ENCODE peak calls at places on chromosomes 11 and 22, in seven cellular contexts. One of them, this sample, is unnamed.
A peak's percentile ranks its signal among the peaks of the same experiment; 100 is the strongest.

GRCh38 chr11:73812234-73812633 is 24.6 kb downstream of the MRPL48 start:
- DNase-seq in GM12878: no peak
- DNase-seq in HepG2: no peak
- DNase-seq in HCT116: no peak
- DNase-seq in H1: no peak
- DNase-seq in K562: no peak
- DNase-seq in SK-N-SH: no peak
- DNase-seq in this sample: no peak

GRCh38 chr22:30694171-30694637 is 470 bp upstream of the OSBP2 start:
- DNase-seq in H1: peak; percentile 13
- DNase-seq in HCT116: peak; percentile 29
- DNase-seq in K562: no peak
- DNase-seq in GM12878: no peak
- DNase-seq in HepG2: no peak
- DNase-seq in SK-N-SH: peak; percentile 84
- DNase-seq in this sample: peak; percentile 68

GRCh38 chr22:37161442-37161841 is 11.7 kb upstream of the IL2RB start:
- DNase-seq in SK-N-SH: no peak
- DNase-seq in H1: no peak
- DNase-seq in K562: peak; percentile 59
- DNase-seq in HepG2: peak; percentile 18
- DNase-seq in HCT116: peak; percentile 23
- DNase-seq in GM12878: no peak
- DNase-seq in this sample: no peak

GRCh38 chr11:72326151-72326842 is 82.3 kb upstream of the PHOX2A start:
- DNase-seq in K562: peak; percentile 61
- DNase-seq in HepG2: no peak
- DNase-seq in SK-N-SH: peak; percentile 71
- DNase-seq in HCT116: no peak
- DNase-seq in GM12878: no peak
- DNase-seq in H1: no peak
- DNase-seq in this sample: no peak

GRCh38 chr11:125376117-125376516 is 119.9 kb downstream of the FEZ1 start:
- DNase-seq in H1: no peak
- DNase-seq in K562: no peak
- DNase-seq in SK-N-SH: no peak
- DNase-seq in HCT116: no peak
- DNase-seq in HepG2: no peak
- DNase-seq in GM12878: no peak
- DNase-seq in this sample: no peak

GRCh38 chr11:113481672-113482071 is 6.5 kb upstream of the DRD2 start:
- DNase-seq in HepG2: no peak
- DNase-seq in GM12878: no peak
- DNase-seq in H1: no peak
- DNase-seq in K562: no peak
- DNase-seq in HCT116: no peak
- DNase-seq in SK-N-SH: no peak
- DNase-seq in this sample: no peak

GRCh38 chr11:95338430-95338991 is 107.5 kb upstream of the SESN3 start:
- DNase-seq in SK-N-SH: no peak
- DNase-seq in H1: no peak
- DNase-seq in HepG2: no peak
- DNase-seq in GM12878: no peak
- DNase-seq in HCT116: no peak
- DNase-seq in K562: no peak
- DNase-seq in this sample: no peak

GRCh38 chr11:93034031-93034430 is 64.6 kb downstream of the MTNR1B start:
- DNase-seq in H1: no peak
- DNase-seq in HCT116: no peak
- DNase-seq in SK-N-SH: no peak
- DNase-seq in HepG2: peak; percentile 71
- DNase-seq in K562: no peak
- DNase-seq in GM12878: no peak
- DNase-seq in this sample: no peak

GRCh38 chr11:75402002-75402773 is 2.9 kb downstream of the RPS3 start:
- DNase-seq in HepG2: no peak
- DNase-seq in GM12878: no peak
- DNase-seq in HCT116: no peak
- DNase-seq in H1: no peak
- DNase-seq in SK-N-SH: no peak
- DNase-seq in K562: no peak
- DNase-seq in this sample: no peak

GRCh38 chr22:46726066-46726985 is 11.7 kb downstream of the CERK start:
- DNase-seq in GM12878: no peak
- DNase-seq in SK-N-SH: peak; percentile 76
- DNase-seq in HCT116: no peak
- DNase-seq in H1: no peak
- DNase-seq in K562: no peak
- DNase-seq in HepG2: no peak
- DNase-seq in this sample: no peak

GRCh38 chr22:49199224-49199623 is 628.4 kb downstream of the BRD1 start:
- DNase-seq in HepG2: no peak
- DNase-seq in HCT116: no peak
- DNase-seq in K562: no peak
- DNase-seq in H1: no peak
- DNase-seq in GM12878: no peak
- DNase-seq in SK-N-SH: no peak
- DNase-seq in this sample: no peak

GRCh38 chr22:30422481-30423295 is 2.9 kb upstream of the MTFP1 start:
- DNase-seq in H1: peak; percentile 60
- DNase-seq in GM12878: no peak
- DNase-seq in SK-N-SH: no peak
- DNase-seq in HepG2: peak; percentile 81
- DNase-seq in K562: peak; percentile 34
- DNase-seq in HCT116: peak; percentile 89
- DNase-seq in this sample: no peak

GRCh38 chr11:15073361-15074205 is at the start of gene CALCB:
- DNase-seq in HCT116: no peak
- DNase-seq in SK-N-SH: peak; percentile 83
- DNase-seq in HepG2: no peak
- DNase-seq in K562: no peak
- DNase-seq in GM12878: no peak
- DNase-seq in H1: no peak
- DNase-seq in this sample: no peak

GRCh38 chr11:58530236-58530635 is 22.3 kb upstream of the OR5B21 start:
- DNase-seq in K562: no peak
- DNase-seq in HCT116: no peak
- DNase-seq in HepG2: no peak
- DNase-seq in SK-N-SH: no peak
- DNase-seq in H1: no peak
- DNase-seq in GM12878: no peak
- DNase-seq in this sample: no peak

GRCh38 chr11:61384271-61385242 is 7.8 kb upstream of the TMEM216 start:
- DNase-seq in GM12878: no peak
- DNase-seq in SK-N-SH: no peak
- DNase-seq in K562: peak; percentile 36
- DNase-seq in H1: no peak
- DNase-seq in HepG2: peak; percentile 39
- DNase-seq in HCT116: no peak
- DNase-seq in this sample: peak; percentile 69

GRCh38 chr22:27504854-27505253 is 296.7 kb downstream of the MN1 start:
- DNase-seq in HepG2: no peak
- DNase-seq in K562: no peak
- DNase-seq in SK-N-SH: no peak
- DNase-seq in GM12878: no peak
- DNase-seq in HCT116: no peak
- DNase-seq in H1: no peak
- DNase-seq in this sample: no peak

GRCh38 chr11:17750817-17751165 is 16.2 kb downstream of the KCNC1 start:
- DNase-seq in HCT116: no peak
- DNase-seq in HepG2: no peak
- DNase-seq in SK-N-SH: no peak
- DNase-seq in H1: no peak
- DNase-seq in K562: no peak
- DNase-seq in GM12878: no peak
- DNase-seq in this sample: no peak

GRCh38 chr11:121595717-121596156 is 143.0 kb upstream of the SORL1-AS1 start:
- DNase-seq in HCT116: peak; percentile 27
- DNase-seq in H1: no peak
- DNase-seq in SK-N-SH: no peak
- DNase-seq in GM12878: no peak
- DNase-seq in K562: no peak
- DNase-seq in HepG2: no peak
- DNase-seq in this sample: peak; percentile 62

GRCh38 chr11:67351275-67352005 is 1.9 kb downstream of the POLD4 start:
- DNase-seq in K562: peak; percentile 72
- DNase-seq in GM12878: no peak
- DNase-seq in HCT116: peak; percentile 62
- DNase-seq in HepG2: no peak
- DNase-seq in SK-N-SH: peak; percentile 69
- DNase-seq in H1: no peak
- DNase-seq in this sample: peak; percentile 91

GRCh38 chr11:8676458-8676857 is 6.0 kb downstream of the TRIM66 start:
- DNase-seq in HepG2: no peak
- DNase-seq in K562: no peak
- DNase-seq in SK-N-SH: no peak
- DNase-seq in HCT116: no peak
- DNase-seq in H1: no peak
- DNase-seq in GM12878: no peak
- DNase-seq in this sample: no peak

GRCh38 chr11:110349109-110349996 is 52.9 kb upstream of the RDX start:
- DNase-seq in K562: no peak
- DNase-seq in SK-N-SH: no peak
- DNase-seq in H1: no peak
- DNase-seq in HCT116: no peak
- DNase-seq in GM12878: peak; percentile 94
- DNase-seq in HepG2: no peak
- DNase-seq in this sample: no peak

GRCh38 chr22:48137640-48138039 is 1375.2 kb downstream of the TBC1D22A start:
- DNase-seq in GM12878: no peak
- DNase-seq in H1: no peak
- DNase-seq in HCT116: no peak
- DNase-seq in SK-N-SH: no peak
- DNase-seq in HepG2: no peak
- DNase-seq in K562: no peak
- DNase-seq in this sample: no peak
- TF ChIP-seq JUND in GM12878: no peak
- TF ChIP-seq JUND in H1: no peak
- TF ChIP-seq JUND in HCT116: no peak
- TF ChIP-seq JUND in SK-N-SH: no peak
- TF ChIP-seq JUND in HepG2: no peak
- TF ChIP-seq JUND in K562: no peak
- TF ChIP-seq JUND in this sample: no peak

GRCh38 chr22:20569059-20570058 is 61.9 kb downstream of the MED15 start:
- DNase-seq in HepG2: no peak
- DNase-seq in GM12878: peak; percentile 33
- DNase-seq in SK-N-SH: no peak
- DNase-seq in H1: no peak
- DNase-seq in HCT116: peak; percentile 78
- DNase-seq in K562: no peak
- DNase-seq in this sample: peak; percentile 73
- TF ChIP-seq JUND in HepG2: no peak
- TF ChIP-seq JUND in GM12878: no peak
- TF ChIP-seq JUND in SK-N-SH: peak; percentile 37
- TF ChIP-seq JUND in H1: no peak
- TF ChIP-seq JUND in HCT116: no peak
- TF ChIP-seq JUND in K562: no peak
- TF ChIP-seq JUND in this sample: no peak

GRCh38 chr11:12324585-12324984 is 52.8 kb upstream of the PARVA start:
- DNase-seq in HCT116: no peak
- DNase-seq in H1: no peak
- DNase-seq in K562: no peak
- DNase-seq in GM12878: no peak
- DNase-seq in HepG2: no peak
- DNase-seq in SK-N-SH: no peak
- DNase-seq in this sample: no peak

GRCh38 chr11:12331239-12331874 is 46.0 kb upstream of the PARVA start:
- DNase-seq in GM12878: peak; percentile 5
- DNase-seq in HCT116: peak; percentile 72
- DNase-seq in K562: peak; percentile 63
- DNase-seq in SK-N-SH: peak; percentile 70
- DNase-seq in HepG2: peak; percentile 78
- DNase-seq in H1: peak; percentile 53
- DNase-seq in this sample: peak; percentile 21

GRCh38 chr11:12330491-12331231 is 46.7 kb upstream of the PARVA start:
- DNase-seq in HepG2: no peak
- DNase-seq in GM12878: no peak
- DNase-seq in H1: no peak
- DNase-seq in K562: no peak
- DNase-seq in HCT116: no peak
- DNase-seq in SK-N-SH: no peak
- DNase-seq in this sample: no peak

GRCh38 chr11:12329169-12329568 is 48.2 kb upstream of the PARVA start:
- DNase-seq in GM12878: no peak
- DNase-seq in K562: no peak
- DNase-seq in HepG2: no peak
- DNase-seq in HCT116: no peak
- DNase-seq in H1: no peak
- DNase-seq in SK-N-SH: no peak
- DNase-seq in this sample: no peak

GRCh38 chr11:12329797-12330196 is 47.6 kb upstream of the PARVA start:
- DNase-seq in HCT116: no peak
- DNase-seq in GM12878: no peak
- DNase-seq in SK-N-SH: no peak
- DNase-seq in HepG2: no peak
- DNase-seq in K562: no peak
- DNase-seq in H1: no peak
- DNase-seq in this sample: no peak
- TF ChIP-seq JUND in HCT116: no peak
- TF ChIP-seq JUND in GM12878: no peak
- TF ChIP-seq JUND in SK-N-SH: no peak
- TF ChIP-seq JUND in HepG2: no peak
- TF ChIP-seq JUND in K562: no peak
- TF ChIP-seq JUND in H1: no peak
- TF ChIP-seq JUND in this sample: no peak

GRCh38 chr22:35276019-35276418 is 18.7 kb downstream of the HMGXB4 start:
- DNase-seq in H1: no peak
- DNase-seq in HCT116: no peak
- DNase-seq in HepG2: no peak
- DNase-seq in GM12878: no peak
- DNase-seq in K562: no peak
- DNase-seq in SK-N-SH: no peak
- DNase-seq in this sample: no peak

GRCh38 chr22:35269630-35270029 is 12.3 kb downstream of the HMGXB4 start:
- DNase-seq in HCT116: no peak
- DNase-seq in HepG2: no peak
- DNase-seq in H1: no peak
- DNase-seq in K562: no peak
- DNase-seq in SK-N-SH: no peak
- DNase-seq in GM12878: no peak
- DNase-seq in this sample: no peak

GRCh38 chr22:35274154-35274871 is 17.0 kb downstream of the HMGXB4 start:
- DNase-seq in HepG2: no peak
- DNase-seq in SK-N-SH: no peak
- DNase-seq in HCT116: no peak
- DNase-seq in GM12878: no peak
- DNase-seq in H1: no peak
- DNase-seq in K562: no peak
- DNase-seq in this sample: no peak

DNA sequence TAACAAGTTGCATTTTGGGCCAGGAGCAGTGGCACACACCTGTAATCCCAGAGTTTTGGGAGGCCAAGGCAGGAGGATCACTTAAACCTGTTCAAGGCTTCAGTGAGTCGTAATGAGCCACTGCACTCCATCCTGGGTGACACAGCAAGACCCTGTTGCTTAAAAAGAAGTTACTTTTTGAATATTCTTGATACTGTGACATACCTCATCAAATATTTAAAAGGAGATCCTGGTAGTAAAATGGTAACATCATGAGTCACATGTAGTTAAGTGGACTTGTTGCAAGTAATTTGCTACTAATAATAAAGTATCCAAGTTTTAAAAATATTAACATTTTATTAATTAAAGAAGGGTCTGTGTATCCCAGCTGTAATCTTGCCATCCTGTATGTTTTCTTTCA is 18.3 kb downstream of the HMGXB4 start:
- DNase-seq in GM12878: no peak
- DNase-seq in K562: no peak
- DNase-seq in HCT116: no peak
- DNase-seq in SK-N-SH: no peak
- DNase-seq in H1: no peak
- DNase-seq in HepG2: no peak
- DNase-seq in this sample: no peak
- TF ChIP-seq JUND in GM12878: no peak
- TF ChIP-seq JUND in K562: no peak
- TF ChIP-seq JUND in HCT116: no peak
- TF ChIP-seq JUND in SK-N-SH: no peak
- TF ChIP-seq JUND in H1: no peak
- TF ChIP-seq JUND in HepG2: no peak
- TF ChIP-seq JUND in this sample: no peak

This sample was measured in T47D.